ENCODE peak calls at places on chromosomes 16 and 17, in ten cellular contexts. F is ovary; C is right atrium auricular region; J is lower lobe of right lung; I is OCI-LY7; W is A549; E is adrenal gland; Q is neuronal stem cell; A is pancreas; T is CD8-positive, alpha-beta T cell. Z is an unnamed sample.

GRCh38 chr16:19429271-19429670 is 11.6 kb downstream of the TMC5 start:
- DNase-seq in F (no peak), C (no peak), J (no peak), I (no peak), W (peak; percentile 44), E (no peak), Q (no peak), A (peak; percentile 72), T (no peak), Z (no peak)

GRCh38 chr16:70737377-70738082 is 51.7 kb upstream of the MTSS2 start:
- DNase-seq in F (peak; percentile 54), C (no peak), J (peak; percentile 73), I (peak; percentile 65), W (no peak), E (peak; percentile 80), Q (no peak), A (no peak), T (peak; percentile 74), Z (peak; percentile 56)

GRCh38 chr16:72458035-72458434 is 286.1 kb upstream of the PMFBP1 start:
- DNase-seq in F (no peak), C (no peak), J (no peak), I (no peak), W (no peak), E (no peak), Q (no peak), A (no peak), T (no peak), Z (no peak)

GRCh38 chr17:61409301-61410099 is 9.9 kb downstream of the TBX2 start:
- DNase-seq in F (peak; percentile 57), C (no peak), J (peak; percentile 63), I (no peak), W (peak; percentile 75), E (peak; percentile 64), Q (no peak), A (no peak), T (no peak), Z (no peak)

GRCh38 chr16:29852654-29853053 is 10.4 kb downstream of the CDIPT start:
- DNase-seq in F (no peak), C (peak; percentile 68), J (no peak), I (no peak), W (no peak), E (peak; percentile 23), Q (no peak), A (no peak), T (no peak), Z (no peak)

GRCh38 chr16:16861546-16861945 is 482.6 kb downstream of the NPIPA7 start:
- DNase-seq in F (peak; percentile 10), C (no peak), J (no peak), I (peak; percentile 61), W (peak; percentile 52), E (peak; percentile 70), Q (peak; percentile 55), A (peak; percentile 42), T (peak; percentile 30), Z (peak; percentile 46)

GRCh38 chr17:17497845-17498520 is 1.8 kb upstream of the RASD1 start:
- DNase-seq in F (no peak), C (no peak), J (no peak), I (no peak), W (no peak), E (peak; percentile 7), Q (no peak), A (no peak), T (no peak), Z (no peak)

GRCh38 chr17:67606471-67606870 is 111.3 kb upstream of the NOL11 start:
- DNase-seq in F (no peak), C (no peak), J (no peak), I (no peak), W (no peak), E (peak; percentile 75), Q (no peak), A (peak; percentile 51), T (no peak), Z (no peak)

GRCh38 chr16:24138024-24138423 is 118.1 kb upstream of the CACNG3 start:
- DNase-seq in F (no peak), C (no peak), J (no peak), I (no peak), W (no peak), E (no peak), Q (no peak), A (no peak), T (no peak), Z (no peak)

GRCh38 chr17:26818736-26819135 is 475.2 kb upstream of the WSB1 start:
- DNase-seq in F (no peak), C (no peak), J (no peak), I (no peak), W (peak; percentile 18), E (no peak), Q (peak; percentile 58), A (no peak), T (no peak), Z (no peak)

GRCh38 chr17:59641799-59642484 is 22.2 kb downstream of the CLTC start:
- DNase-seq in F (no peak), C (no peak), J (no peak), I (peak; percentile 88), W (no peak), E (no peak), Q (no peak), A (no peak), T (no peak), Z (no peak)

GRCh38 chr17:59439261-59439660 is 107.8 kb downstream of the YPEL2 start:
- DNase-seq in F (no peak), C (no peak), J (no peak), I (no peak), W (no peak), E (no peak), Q (no peak), A (no peak), T (no peak), Z (no peak)

DNA sequence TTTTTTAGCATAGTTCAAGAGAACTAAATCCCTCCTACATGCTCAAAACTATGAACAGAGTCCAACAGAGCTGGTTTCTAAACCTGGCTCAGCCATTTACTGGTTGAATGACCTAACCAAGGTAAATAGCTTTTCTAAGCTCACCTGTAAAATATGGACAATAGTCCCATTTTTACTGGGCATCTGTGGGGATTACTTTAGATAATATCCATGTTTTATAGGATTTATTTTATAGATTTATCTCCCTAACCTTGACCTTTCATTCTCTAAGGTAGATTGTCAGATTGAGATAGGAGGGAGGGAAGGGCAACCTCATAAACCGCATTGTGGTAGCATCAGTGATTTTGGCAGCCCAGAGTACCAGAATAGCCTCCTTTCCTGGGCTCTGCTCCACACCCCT is 178.5 kb upstream of the TOX3 start:
- DNase-seq in F (no peak), C (no peak), J (no peak), I (no peak), W (no peak), E (no peak), Q (no peak), A (no peak), T (no peak), Z (no peak)
- H3K4me3 ChIP-seq in F (no peak overlapping the region), C (no peak overlapping the region), J (no peak overlapping the region), I (no peak overlapping the region), W (no peak overlapping the region), E (no peak overlapping the region), Q (no peak overlapping the region), A (no peak overlapping the region), T (no peak overlapping the region), Z (no peak overlapping the region)

GRCh38 chr17:40071720-40072480 is 9.1 kb downstream of the THRA start:
- DNase-seq in F (peak; percentile 64), C (peak; percentile 83), J (peak; percentile 85), I (no peak), W (peak; percentile 91), E (peak; percentile 87), Q (no peak), A (peak; percentile 94), T (no peak), Z (no peak)
- H3K4me1 ChIP-seq in F (peaks cover 58% of the 10 kb centered on the region), C (no peaks in the 10 kb centered on the region), J (peaks cover 94% of the 10 kb centered on the region), I (peaks cover 40% of the 10 kb centered on the region), W (peaks cover 87% of the 10 kb centered on the region), E (peaks cover 86% of the 10 kb centered on the region), Q (peaks cover 51% of the 10 kb centered on the region), A (peaks cover 74% of the 10 kb centered on the region), T (peaks cover 84% of the 10 kb centered on the region), Z (peaks cover 67% of the 10 kb centered on the region)

GRCh38 chr16:89456412-89456811 is 33.9 kb downstream of the ANKRD11 start:
- DNase-seq in F (no peak), C (no peak), J (no peak), I (no peak), W (no peak), E (no peak), Q (no peak), A (no peak), T (no peak), Z (no peak)
- H3K4me3 ChIP-seq in F (no peak overlapping the region), C (no peak overlapping the region), J (no peak overlapping the region), I (no peak overlapping the region), W (no peak overlapping the region), E (no peak overlapping the region), Q (no peak overlapping the region), A (no peak overlapping the region), T (no peak overlapping the region), Z (no peak overlapping the region)

DNA sequence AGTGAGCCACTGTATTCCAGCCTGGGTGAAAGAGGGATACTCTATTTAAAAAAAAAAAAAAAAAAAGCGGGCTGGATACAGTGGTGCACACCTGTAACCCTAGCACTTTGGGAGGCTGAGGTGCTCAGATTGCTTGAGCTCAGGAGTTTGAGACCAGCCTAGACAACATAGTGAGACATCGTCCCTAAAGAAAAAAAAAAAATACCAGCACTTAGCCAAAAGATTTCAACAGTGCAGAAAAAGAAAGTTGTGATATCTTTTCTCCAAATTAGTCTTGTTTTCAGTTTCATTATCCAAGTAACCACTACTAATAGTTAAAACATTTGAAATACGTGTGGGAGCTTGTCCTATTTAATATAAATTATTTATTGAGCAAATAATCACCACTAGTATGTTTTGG is 48.7 kb downstream of the TENT4B start:
- DNase-seq in F (no peak), C (no peak), J (no peak), I (no peak), W (no peak), E (no peak), Q (no peak), A (no peak), T (no peak), Z (peak; percentile 33)
- H3K4me1 ChIP-seq in F (peaks cover 20% of the 10 kb centered on the region), C (no peaks in the 10 kb centered on the region), J (peaks cover 62% of the 10 kb centered on the region), I (peaks cover 18% of the 10 kb centered on the region), W (peaks cover 55% of the 10 kb centered on the region), E (peaks cover 49% of the 10 kb centered on the region), Q (peaks cover 5% of the 10 kb centered on the region), A (peaks cover 31% of the 10 kb centered on the region), T (peaks cover 41% of the 10 kb centered on the region), Z (peaks cover 41% of the 10 kb centered on the region)

Z was measured in CD4-positive, CD25-positive, alpha-beta regulatory T cell.